ENCODE peak calls at places on chromosomes 5 and 9, in seven cellular contexts. U, F, H, W, D, R and O are unnamed samples.

GRCh38 chr9:17695482-17695881 is 116.6 kb downstream of the SH3GL2 start:
- DNase-seq in D (no peak), H (no peak), F (no peak), W (no peak), U (no peak), R (no peak), O (no peak)

GRCh38 chr5:124745367-124746251 is 830 bp downstream of the ZNF608 start:
- DNase-seq in D (no peak), H (no peak), R (peak), F (no peak), U (peak), W (no peak), O (peak)

GRCh38 chr5:96753848-96754247 is 53.9 kb downstream of the ERAP1 start:
- DNase-seq in U (no peak), R (no peak), F (no peak), H (no peak), D (no peak), W (no peak), O (no peak)

GRCh38 chr9:114037961-114038723 is 40.0 kb downstream of the AMBP start:
- DNase-seq in W (no peak), D (no peak), R (peak), U (no peak), F (no peak), H (peak), O (no peak)

GRCh38 chr5:122172207-122172606 is 42.9 kb downstream of the ZNF474 start:
- DNase-seq in D (no peak), U (no peak), F (no peak), R (no peak), W (no peak), H (no peak), O (no peak)

GRCh38 chr9:84782228-84782866 is 112.8 kb downstream of the NTRK2 start:
- DNase-seq in W (no peak), F (no peak), D (no peak), R (no peak), U (peak), H (no peak), O (peak)

GRCh38 chr9:93020785-93021670 is 37.5 kb upstream of the SUSD3 start:
- DNase-seq in D (no peak), H (no peak), R (no peak), U (no peak), F (no peak), W (peak), O (peak)

GRCh38 chr5:108818613-108819272 is 71.0 kb downstream of the FER start:
- DNase-seq in D (no peak), R (no peak), U (peak), F (no peak), H (no peak), W (no peak), O (peak)

GRCh38 chr5:168477060-168477459 is 9.2 kb upstream of the RARS1 start:
- DNase-seq in F (no peak), R (no peak), W (no peak), D (peak), U (peak), H (no peak), O (peak)

GRCh38 chr5:14675309-14675708 is 10.8 kb downstream of the OTULIN start:
- DNase-seq in F (no peak), H (no peak), W (no peak), U (no peak), D (no peak), R (no peak), O (peak)

GRCh38 chr5:1330146-1330846 is 14.6 kb downstream of the CLPTM1L start:
- DNase-seq in D (no peak), H (no peak), W (no peak), U (no peak), R (no peak), F (no peak), O (no peak)

GRCh38 chr5:127556609-127557348 is 39.3 kb downstream of the PRRC1 start:
- DNase-seq in D (no peak), F (no peak), R (no peak), W (no peak), U (no peak), H (no peak), O (no peak)

GRCh38 chr5:146130440-146131045 is 25.2 kb upstream of the PLAC8L1 start:
- DNase-seq in F (no peak), D (no peak), U (peak), R (peak), W (no peak), H (peak), O (peak)

GRCh38 chr5:148697821-148698196 is 43.5 kb upstream of the HTR4 start:
- DNase-seq in W (no peak), D (no peak), F (no peak), H (no peak), U (no peak), R (no peak), O (no peak)
- H3K4me3 ChIP-seq in W (no peak), D (no peak), F (no peak), H (no peak), U (no peak), R (no peak), O (no peak)

GRCh38 chr9:108048406-108049025 is 558.9 kb upstream of the KLF4 start:
- DNase-seq in D (no peak), R (no peak), W (no peak), H (no peak), F (no peak), U (no peak), O (no peak)
- H3K4me3 ChIP-seq in D (no peak), R (no peak), W (no peak), H (no peak), F (no peak), U (no peak), O (no peak)

DNA sequence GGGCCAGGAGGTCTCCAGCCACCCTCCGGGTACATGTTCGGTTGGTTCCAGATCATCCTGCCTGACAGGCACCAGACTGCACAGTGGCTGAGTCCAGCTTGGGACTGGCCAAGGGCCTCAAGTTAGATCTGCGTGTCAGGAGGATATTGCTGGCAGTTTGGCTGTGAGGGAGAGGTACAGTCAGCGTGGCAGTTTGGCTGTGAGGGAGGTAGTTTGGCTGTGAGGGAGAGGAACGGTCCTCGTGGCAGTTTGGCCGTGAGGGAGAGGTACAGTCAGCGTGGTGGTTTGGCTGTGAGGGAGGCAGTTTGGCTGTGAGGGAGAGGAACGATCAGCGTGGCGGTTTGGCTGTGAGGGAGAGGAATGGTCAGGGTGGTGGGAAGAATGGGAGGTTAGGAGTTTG is 39.0 kb downstream of the CACNA1B start:
- DNase-seq in H (no peak), R (no peak), W (no peak), F (no peak), D (no peak), U (no peak), O (no peak)
- H3K4me3 ChIP-seq in H (no peak), R (no peak), W (no peak), F (no peak), D (no peak), U (no peak), O (no peak)

GRCh38 chr9:137318976-137319375 is 16.9 kb upstream of the NRARP start:
- DNase-seq in W (no peak), U (no peak), D (no peak), R (peak), H (no peak), F (peak), O (no peak)

GRCh38 chr9:137317979-137318511 is 16.0 kb upstream of the NRARP start:
- DNase-seq in W (no peak), U (no peak), H (no peak), R (no peak), F (peak), D (no peak), O (no peak)

GRCh38 chr9:137318565-137318964 is 16.5 kb upstream of the NRARP start:
- DNase-seq in H (no peak), R (no peak), U (no peak), F (no peak), W (no peak), D (no peak), O (no peak)

GRCh38 chr9:137316012-137316981 is 14.2 kb upstream of the NRARP start:
- DNase-seq in U (peak), H (no peak), R (peak), W (no peak), D (no peak), F (peak), O (no peak)

DNA sequence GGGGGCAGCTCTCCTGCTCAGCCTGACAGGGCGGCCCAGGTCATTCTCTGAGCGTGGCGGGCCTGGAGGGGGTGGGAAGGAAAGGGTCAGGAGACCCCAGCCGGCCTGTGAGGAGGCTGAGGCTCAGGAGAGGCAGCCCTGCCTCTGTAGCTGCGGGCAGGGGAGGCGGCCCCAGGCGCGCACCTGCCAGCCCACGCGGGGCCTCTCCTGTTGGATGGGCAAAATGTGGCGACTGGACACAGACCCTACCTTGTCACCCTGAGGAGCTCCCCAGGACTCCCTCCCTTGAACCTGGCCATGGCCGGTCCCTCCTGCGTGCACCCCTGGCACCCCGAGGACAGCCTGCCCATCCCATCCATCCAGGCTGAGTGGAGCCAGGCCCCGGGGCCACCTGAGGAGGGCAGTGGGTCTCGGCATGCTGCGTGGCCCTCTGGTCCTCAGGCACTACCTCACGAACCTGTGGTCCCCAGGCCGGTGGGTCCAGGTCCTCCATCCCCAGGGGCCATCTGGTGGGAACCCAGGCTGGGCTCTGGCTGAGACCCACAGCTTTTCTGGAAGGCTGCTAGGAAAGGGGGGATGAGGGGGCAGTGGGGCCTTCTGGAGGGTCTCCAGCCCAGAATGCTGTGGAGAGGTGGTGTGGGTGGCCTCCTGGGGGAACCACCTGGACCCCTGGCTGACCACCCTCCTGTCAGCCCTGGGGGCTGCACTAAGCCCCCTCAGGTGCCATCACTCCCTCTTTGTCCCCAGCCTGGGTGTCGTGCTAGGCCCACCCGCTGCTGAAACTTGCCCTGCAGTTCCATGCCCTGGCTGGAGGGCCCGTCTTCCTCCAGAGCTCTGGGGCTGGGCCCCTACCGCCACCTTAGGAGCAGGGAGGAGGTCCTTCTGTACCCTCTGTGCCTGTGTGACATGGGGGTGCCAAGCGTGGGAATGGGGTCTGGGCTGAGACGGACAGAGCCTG is 15.2 kb upstream of the NRARP start:
- DNase-seq in W (no peak), F (peak), H (no peak), U (no peak), D (no peak), R (peak), O (no peak)
- H3K4me3 ChIP-seq in W (no peak), F (peak), H (no peak), U (no peak), D (no peak), R (no peak), O (no peak)

DNA sequence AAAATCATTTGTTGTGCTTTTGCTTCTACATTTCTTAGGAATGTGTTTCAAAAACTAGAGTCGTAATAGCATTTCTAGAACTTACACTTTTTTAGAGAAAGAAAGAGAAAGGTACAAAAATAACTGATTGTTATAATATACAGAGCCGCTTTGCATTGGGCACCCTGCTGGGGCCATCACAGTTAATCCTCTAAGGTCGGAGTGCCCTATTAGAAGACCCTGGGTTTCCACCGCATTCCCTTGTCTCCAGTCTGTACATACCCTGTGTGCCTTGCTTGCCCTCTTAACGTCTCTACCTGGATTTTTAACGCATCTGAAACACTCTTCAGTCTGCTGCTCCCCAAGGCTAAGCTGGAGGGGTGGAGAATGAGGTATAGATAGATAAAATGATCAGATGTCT is 1.3 kb downstream of the MARVELD2 start:
- DNase-seq in H (peak), F (no peak), D (no peak), R (peak), U (no peak), W (no peak), O (no peak)
- H3K4me3 ChIP-seq in H (no peak), F (no peak), D (no peak), R (peak), U (no peak), W (no peak), O (no peak)

DNA sequence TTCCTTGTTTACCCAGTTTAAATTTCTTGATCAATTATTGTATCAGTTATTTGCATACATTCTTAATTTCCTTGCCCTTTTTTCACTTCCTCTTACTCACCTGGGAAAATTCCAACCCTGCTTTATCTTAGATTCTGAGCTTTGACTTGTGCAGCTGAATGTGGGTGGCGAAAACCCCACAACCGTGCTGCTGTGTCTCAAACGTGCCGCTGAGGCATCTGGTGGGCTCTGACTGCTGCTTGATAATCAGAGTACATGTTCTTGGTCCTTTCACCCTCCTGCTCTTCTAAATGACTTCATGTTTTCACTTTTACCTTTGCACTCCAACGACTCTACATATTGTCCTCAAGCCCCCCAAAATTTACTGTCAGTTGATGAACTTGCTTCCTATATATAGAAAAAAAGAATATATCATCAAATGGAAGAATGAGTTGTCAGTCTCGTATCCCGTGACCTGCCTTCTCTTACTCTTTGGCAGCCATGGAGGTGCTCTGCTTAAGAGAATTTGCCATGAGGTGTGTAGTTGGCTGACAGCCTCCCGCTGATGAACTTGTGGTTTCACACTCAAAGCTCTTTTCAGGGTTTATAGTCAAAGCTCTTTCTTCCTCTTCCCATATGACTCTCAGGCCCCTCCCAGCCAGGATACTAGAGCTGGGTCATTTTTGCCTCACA is 14.0 kb upstream of the JAK2 start:
- DNase-seq in R (no peak), U (no peak), H (no peak), W (no peak), F (no peak), D (no peak), O (no peak)
- H3K4me3 ChIP-seq in R (no peak), U (no peak), H (no peak), W (peak), F (no peak), D (no peak), O (no peak)

GRCh38 chr9:109966643-109967368 is 186.8 kb downstream of the PALM2AKAP2 start:
- DNase-seq in D (no peak), F (no peak), U (no peak), R (no peak), W (no peak), H (no peak), O (no peak)
- H3K4me3 ChIP-seq in D (no peak), F (no peak), U (no peak), R (no peak), W (no peak), H (no peak), O (no peak)

GRCh38 chr9:137162505-137163100 is 7.2 kb downstream of the LRRC26 start:
- DNase-seq in U (no peak), H (no peak), W (no peak), F (no peak), D (no peak), R (peak), O (no peak)
- H3K4me3 ChIP-seq in U (no peak), H (peak), W (no peak), F (peak), D (peak), R (peak), O (no peak)